ENCODE peak calls at places on chromosomes 1 and 21, in eight cellular contexts. One of them, this sample, is unnamed.

GRCh38 chr1:22850681-22851080 is 122.0 kb downstream of the LACTBL1 start:
- DNase-seq in tibial artery: no peak
- DNase-seq in cardiac fibroblast: peak
- DNase-seq in uterus: no peak
- DNase-seq in A549: no peak
- DNase-seq in SJSA1: no peak
- DNase-seq in DND-41: no peak
- DNase-seq in fibroblast of lung: peak
- DNase-seq in this sample: no peak

GRCh38 chr1:247447162-247447909 is 10.6 kb downstream of the OR2B11 start:
- DNase-seq in tibial artery: no peak
- DNase-seq in cardiac fibroblast: no peak
- DNase-seq in uterus: no peak
- DNase-seq in A549: no peak
- DNase-seq in SJSA1: no peak
- DNase-seq in DND-41: no peak
- DNase-seq in fibroblast of lung: no peak
- DNase-seq in this sample: no peak

GRCh38 chr1:185672719-185673360 is 61.4 kb upstream of the HMCN1 start:
- DNase-seq in tibial artery: no peak
- DNase-seq in cardiac fibroblast: no peak
- DNase-seq in uterus: no peak
- DNase-seq in A549: no peak
- DNase-seq in SJSA1: no peak
- DNase-seq in DND-41: no peak
- DNase-seq in fibroblast of lung: no peak
- DNase-seq in this sample: no peak

GRCh38 chr1:67825596-67825995 is 7.7 kb downstream of the GNG12 start:
- DNase-seq in tibial artery: no peak
- DNase-seq in cardiac fibroblast: no peak
- DNase-seq in uterus: no peak
- DNase-seq in A549: no peak
- DNase-seq in SJSA1: no peak
- DNase-seq in DND-41: no peak
- DNase-seq in fibroblast of lung: no peak
- DNase-seq in this sample: no peak

GRCh38 chr1:245953876-245954660 is 553.0 kb downstream of the SMYD3 start:
- DNase-seq in tibial artery: no peak
- DNase-seq in cardiac fibroblast: peak
- DNase-seq in uterus: no peak
- DNase-seq in A549: no peak
- DNase-seq in SJSA1: no peak
- DNase-seq in DND-41: peak
- DNase-seq in fibroblast of lung: no peak
- DNase-seq in this sample: no peak

GRCh38 chr1:156714830-156715229 is 9.4 kb upstream of the CRABP2 start:
- DNase-seq in tibial artery: no peak
- DNase-seq in cardiac fibroblast: no peak
- DNase-seq in uterus: no peak
- DNase-seq in A549: no peak
- DNase-seq in SJSA1: no peak
- DNase-seq in DND-41: no peak
- DNase-seq in fibroblast of lung: no peak
- DNase-seq in this sample: no peak

GRCh38 chr1:163257763-163258162 is 55.0 kb upstream of the RGS5 start:
- DNase-seq in tibial artery: no peak
- DNase-seq in cardiac fibroblast: no peak
- DNase-seq in uterus: no peak
- DNase-seq in A549: no peak
- DNase-seq in SJSA1: no peak
- DNase-seq in DND-41: no peak
- DNase-seq in fibroblast of lung: no peak
- DNase-seq in this sample: no peak

GRCh38 chr1:72412286-72412685 is 129.9 kb upstream of the NEGR1 start:
- DNase-seq in tibial artery: no peak
- DNase-seq in cardiac fibroblast: peak
- DNase-seq in uterus: no peak
- DNase-seq in A549: no peak
- DNase-seq in SJSA1: no peak
- DNase-seq in DND-41: no peak
- DNase-seq in fibroblast of lung: no peak
- DNase-seq in this sample: peak

GRCh38 chr1:162908780-162909179 is 47.8 kb upstream of the CCDC190 start:
- DNase-seq in tibial artery: no peak
- DNase-seq in cardiac fibroblast: peak
- DNase-seq in uterus: no peak
- DNase-seq in A549: peak
- DNase-seq in SJSA1: no peak
- DNase-seq in DND-41: no peak
- DNase-seq in fibroblast of lung: peak
- DNase-seq in this sample: peak

GRCh38 chr21:43274022-43274945 is 105.5 kb downstream of the CRYAA start:
- DNase-seq in tibial artery: no peak
- DNase-seq in cardiac fibroblast: no peak
- DNase-seq in uterus: no peak
- DNase-seq in A549: no peak
- DNase-seq in SJSA1: no peak
- DNase-seq in DND-41: no peak
- DNase-seq in fibroblast of lung: no peak
- DNase-seq in this sample: no peak

GRCh38 chr1:97243973-97244560 is 522.5 kb downstream of the PTBP2 start:
- DNase-seq in tibial artery: no peak
- DNase-seq in cardiac fibroblast: peak
- DNase-seq in uterus: no peak
- DNase-seq in A549: peak
- DNase-seq in SJSA1: no peak
- DNase-seq in DND-41: no peak
- DNase-seq in fibroblast of lung: peak
- DNase-seq in this sample: peak

GRCh38 chr1:53498555-53499142 is 39.5 kb downstream of the DMRTB1 start:
- DNase-seq in tibial artery: no peak
- DNase-seq in cardiac fibroblast: peak
- DNase-seq in uterus: no peak
- DNase-seq in A549: no peak
- DNase-seq in SJSA1: no peak
- DNase-seq in DND-41: peak
- DNase-seq in fibroblast of lung: no peak
- DNase-seq in this sample: peak

GRCh38 chr1:235882816-235883215 is 16.1 kb upstream of the LYST start:
- DNase-seq in tibial artery: no peak
- DNase-seq in cardiac fibroblast: peak
- DNase-seq in uterus: no peak
- DNase-seq in A549: no peak
- DNase-seq in SJSA1: no peak
- DNase-seq in DND-41: no peak
- DNase-seq in fibroblast of lung: peak
- DNase-seq in this sample: peak

GRCh38 chr1:27103498-27103897 is 51.4 kb downstream of the SLC9A1 start:
- DNase-seq in tibial artery: no peak
- DNase-seq in cardiac fibroblast: no peak
- DNase-seq in uterus: no peak
- DNase-seq in A549: no peak
- DNase-seq in SJSA1: no peak
- DNase-seq in DND-41: no peak
- DNase-seq in fibroblast of lung: no peak
- DNase-seq in this sample: no peak

GRCh38 chr1:38860464-38860816 is 868 bp upstream of the RRAGC start:
- DNase-seq in tibial artery: no peak
- DNase-seq in cardiac fibroblast: peak
- DNase-seq in uterus: no peak
- DNase-seq in A549: no peak
- DNase-seq in SJSA1: no peak
- DNase-seq in DND-41: no peak
- DNase-seq in fibroblast of lung: peak
- DNase-seq in this sample: no peak

GRCh38 chr21:36835383-36835795 is 131.1 kb downstream of the HLCS start:
- DNase-seq in tibial artery: no peak
- DNase-seq in cardiac fibroblast: no peak
- DNase-seq in uterus: peak
- DNase-seq in A549: no peak
- DNase-seq in SJSA1: no peak
- DNase-seq in DND-41: no peak
- DNase-seq in fibroblast of lung: no peak
- DNase-seq in this sample: peak

GRCh38 chr21:40333731-40334130 is 466.5 kb downstream of the PCP4 start:
- DNase-seq in tibial artery: no peak
- DNase-seq in cardiac fibroblast: no peak
- DNase-seq in uterus: no peak
- DNase-seq in A549: no peak
- DNase-seq in SJSA1: no peak
- DNase-seq in DND-41: no peak
- DNase-seq in fibroblast of lung: no peak
- DNase-seq in this sample: no peak

GRCh38 chr1:99811075-99811474 is 39.1 kb upstream of the AGL start:
- DNase-seq in tibial artery: no peak
- DNase-seq in cardiac fibroblast: no peak
- DNase-seq in uterus: no peak
- DNase-seq in A549: no peak
- DNase-seq in SJSA1: no peak
- DNase-seq in DND-41: no peak
- DNase-seq in fibroblast of lung: no peak
- DNase-seq in this sample: no peak

GRCh38 chr1:99806882-99807281 is 40.4 kb upstream of the FRRS1 start:
- DNase-seq in tibial artery: no peak
- DNase-seq in cardiac fibroblast: no peak
- DNase-seq in uterus: no peak
- DNase-seq in A549: no peak
- DNase-seq in SJSA1: no peak
- DNase-seq in DND-41: no peak
- DNase-seq in fibroblast of lung: no peak
- DNase-seq in this sample: no peak

GRCh38 chr1:99814373-99814900 is 35.7 kb upstream of the AGL start:
- DNase-seq in tibial artery: no peak
- DNase-seq in cardiac fibroblast: no peak
- DNase-seq in uterus: no peak
- DNase-seq in A549: no peak
- DNase-seq in SJSA1: no peak
- DNase-seq in DND-41: no peak
- DNase-seq in fibroblast of lung: no peak
- DNase-seq in this sample: no peak

GRCh38 chr1:99811747-99812146 is 38.4 kb upstream of the AGL start:
- DNase-seq in tibial artery: no peak
- DNase-seq in cardiac fibroblast: no peak
- DNase-seq in uterus: no peak
- DNase-seq in A549: no peak
- DNase-seq in SJSA1: no peak
- DNase-seq in DND-41: no peak
- DNase-seq in fibroblast of lung: no peak
- DNase-seq in this sample: no peak

DNA sequence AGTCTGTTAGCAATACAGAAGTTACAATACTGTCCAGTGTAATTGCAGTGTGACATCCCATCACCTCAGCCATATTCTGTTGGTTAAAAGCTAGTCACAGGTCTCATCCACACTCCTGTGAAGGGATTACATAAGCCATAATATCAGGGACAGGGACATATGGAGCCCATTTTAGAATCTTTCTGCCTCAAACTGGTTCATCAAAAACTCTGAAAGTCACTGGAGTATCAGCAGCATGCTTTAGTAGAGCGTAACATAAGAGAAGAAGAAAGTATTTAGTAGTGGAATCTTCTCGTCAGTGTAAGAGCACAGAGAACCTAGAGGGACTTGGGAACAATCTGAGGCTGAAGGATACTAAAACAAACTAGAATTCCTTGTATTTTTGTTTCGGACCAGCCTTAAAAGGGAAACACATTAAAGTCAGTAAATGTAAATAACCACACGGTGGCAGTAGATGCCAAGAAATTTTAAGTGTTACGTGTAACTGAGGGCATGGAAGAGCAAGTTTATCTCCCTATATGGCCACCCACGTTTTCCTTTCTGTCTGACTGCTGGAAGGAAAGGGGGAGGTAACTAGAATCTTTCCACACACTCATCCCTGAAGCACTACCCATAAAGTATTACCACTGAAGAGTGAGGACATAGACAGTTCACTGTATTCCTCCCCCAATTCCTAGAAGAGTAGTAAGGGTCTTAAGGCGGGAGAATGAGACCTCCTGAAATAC is 41.6 kb upstream of the AGL start:
- DNase-seq in tibial artery: no peak
- DNase-seq in cardiac fibroblast: peak
- DNase-seq in uterus: peak
- DNase-seq in A549: peak
- DNase-seq in SJSA1: peak
- DNase-seq in DND-41: peak
- DNase-seq in fibroblast of lung: peak
- DNase-seq in this sample: peak
- H3K4me3 ChIP-seq in tibial artery: peak
- H3K4me3 ChIP-seq in cardiac fibroblast: no peak
- H3K4me3 ChIP-seq in uterus: no peak
- H3K4me3 ChIP-seq in A549: no peak
- H3K4me3 ChIP-seq in SJSA1: no peak
- H3K4me3 ChIP-seq in DND-41: no peak
- H3K4me3 ChIP-seq in fibroblast of lung: peak
- H3K4me3 ChIP-seq in this sample: peak

DNA sequence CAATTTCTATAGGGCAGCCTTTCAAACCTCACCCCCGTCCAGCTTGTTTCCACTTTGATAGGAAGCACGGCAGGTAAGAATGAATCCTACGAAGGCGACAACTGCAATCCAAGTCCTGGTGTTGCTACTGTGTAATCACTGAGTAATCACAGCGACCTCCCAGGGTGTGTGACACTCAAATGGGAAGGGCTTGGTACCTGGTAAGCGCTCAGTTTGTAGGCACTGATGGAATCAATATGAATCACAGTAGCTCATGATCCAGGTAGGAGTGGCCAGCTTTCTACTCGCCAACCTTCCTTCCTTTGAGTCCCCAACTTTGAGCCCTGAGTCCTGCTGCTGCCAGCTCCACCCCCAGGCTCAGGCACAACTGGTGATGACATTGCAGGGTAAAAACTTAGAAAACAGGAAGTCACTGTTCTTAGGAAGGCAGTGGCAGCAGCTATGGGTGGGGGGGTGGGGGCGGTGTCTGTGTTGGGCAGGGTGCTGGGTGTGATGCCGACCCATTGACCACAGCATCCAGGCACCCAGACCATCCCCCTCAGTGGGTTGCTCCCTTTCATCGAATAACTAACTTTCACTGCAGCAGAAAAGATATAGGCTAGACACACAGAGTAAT is 70.7 kb downstream of the CD247 start:
- DNase-seq in tibial artery: no peak
- DNase-seq in cardiac fibroblast: peak
- DNase-seq in uterus: peak
- DNase-seq in A549: peak
- DNase-seq in SJSA1: no peak
- DNase-seq in DND-41: peak
- DNase-seq in fibroblast of lung: no peak
- DNase-seq in this sample: no peak
- H3K4me3 ChIP-seq in tibial artery: no peak
- H3K4me3 ChIP-seq in cardiac fibroblast: no peak
- H3K4me3 ChIP-seq in uterus: no peak
- H3K4me3 ChIP-seq in A549: no peak
- H3K4me3 ChIP-seq in SJSA1: no peak
- H3K4me3 ChIP-seq in DND-41: no peak
- H3K4me3 ChIP-seq in fibroblast of lung: no peak
- H3K4me3 ChIP-seq in this sample: no peak

GRCh38 chr1:21574464-21575151 is 65.4 kb downstream of the ALPL start:
- DNase-seq in tibial artery: no peak
- DNase-seq in cardiac fibroblast: peak
- DNase-seq in uterus: peak
- DNase-seq in A549: no peak
- DNase-seq in SJSA1: peak
- DNase-seq in DND-41: no peak
- DNase-seq in fibroblast of lung: no peak
- DNase-seq in this sample: peak
- H3K4me3 ChIP-seq in tibial artery: no peak
- H3K4me3 ChIP-seq in cardiac fibroblast: no peak
- H3K4me3 ChIP-seq in uterus: no peak
- H3K4me3 ChIP-seq in A549: no peak
- H3K4me3 ChIP-seq in SJSA1: no peak
- H3K4me3 ChIP-seq in DND-41: no peak
- H3K4me3 ChIP-seq in fibroblast of lung: no peak
- H3K4me3 ChIP-seq in this sample: no peak

GRCh38 chr21:34892196-34892595 is 156.9 kb downstream of the RUNX1 start:
- DNase-seq in tibial artery: no peak
- DNase-seq in cardiac fibroblast: no peak
- DNase-seq in uterus: no peak
- DNase-seq in A549: no peak
- DNase-seq in SJSA1: no peak
- DNase-seq in DND-41: no peak
- DNase-seq in fibroblast of lung: peak
- DNase-seq in this sample: peak
- H3K4me3 ChIP-seq in tibial artery: no peak
- H3K4me3 ChIP-seq in cardiac fibroblast: no peak
- H3K4me3 ChIP-seq in uterus: no peak
- H3K4me3 ChIP-seq in A549: no peak
- H3K4me3 ChIP-seq in SJSA1: no peak
- H3K4me3 ChIP-seq in DND-41: peak
- H3K4me3 ChIP-seq in fibroblast of lung: peak
- H3K4me3 ChIP-seq in this sample: no peak